ENCODE peak calls at places on chromosomes 6 and 20, in ten cellular contexts. F is mucosa of descending colon, N is MM.1S, A is stomach, D is body of pancreas, H is Karpas-422, E is GM12878, G is left ventricle myocardium inferior, I is PC-3, P is heart right ventricle. M is an unnamed sample. For H3K9me3, the result is how much of the 10 kb centered on the place peaks cover.

GRCh38 chr6:117531346-117531745 is 48.9 kb downstream of the DCBLD1 start:
- DNase-seq in E (no peak), A (no peak), H (no peak), G (no peak), D (no peak), F (no peak), N (no peak), P (no peak), I (no peak), M (no peak)

GRCh38 chr6:156450421-156450820 is 326.8 kb upstream of the ARID1B start:
- DNase-seq in N (no peak), E (no peak), P (no peak), G (no peak), I (no peak), D (no peak), H (no peak), A (no peak), F (no peak), M (no peak)

GRCh38 chr6:31083742-31084354 is 28.5 kb downstream of the C6orf15 start:
- DNase-seq in G (no peak), E (no peak), I (no peak), N (no peak), A (peak), F (no peak), H (peak), D (peak), P (peak), M (peak)

GRCh38 chr6:113414511-113414910 is 442.6 kb upstream of the MARCKS start:
- DNase-seq in N (no peak), A (peak), G (no peak), F (no peak), P (peak), D (peak), E (no peak), H (no peak), I (peak), M (no peak)

GRCh38 chr6:153031335-153031955 is 28.9 kb upstream of the MTRF1L start:
- DNase-seq in G (no peak), E (no peak), F (no peak), P (no peak), D (no peak), H (no peak), I (peak), N (no peak), A (no peak), M (no peak)

GRCh38 chr6:91127752-91128151 is 540.9 kb upstream of the MAP3K7 start:
- DNase-seq in I (no peak), E (no peak), G (no peak), P (no peak), A (no peak), N (no peak), D (no peak), F (no peak), H (no peak), M (no peak)

GRCh38 chr20:41321003-41321402 is 3.5 kb upstream of the ZHX3 start:
- DNase-seq in F (no peak), I (no peak), D (no peak), P (no peak), A (no peak), H (no peak), E (no peak), G (no peak), N (no peak), M (no peak)

GRCh38 chr6:135280375-135281136 is 99.4 kb downstream of the MYB start:
- DNase-seq in F (no peak), G (no peak), I (no peak), P (no peak), A (no peak), N (no peak), E (no peak), D (peak), H (peak), M (peak)

GRCh38 chr6:1312444-1313363 is 806 bp downstream of the FOXQ1 start:
- DNase-seq in A (no peak), H (no peak), D (peak), E (no peak), I (no peak), N (no peak), P (no peak), G (no peak), F (peak), M (no peak)

GRCh38 chr6:16564430-16564829 is 196.8 kb downstream of the ATXN1 start:
- DNase-seq in N (no peak), I (no peak), H (no peak), P (no peak), D (no peak), G (no peak), F (no peak), E (no peak), A (no peak), M (no peak)

GRCh38 chr6:99013145-99013544 is 65.4 kb upstream of the FBXL4 start:
- DNase-seq in P (no peak), N (no peak), E (no peak), G (no peak), H (no peak), I (peak), D (no peak), A (no peak), F (no peak), M (no peak)

GRCh38 chr20:32439132-32439829 is 81.2 kb downstream of the ASXL1 start:
- DNase-seq in D (no peak), F (no peak), E (no peak), H (no peak), A (no peak), G (no peak), N (no peak), P (no peak), I (no peak), M (no peak)

GRCh38 chr6:131042664-131043063 is 20.4 kb downstream of the EPB41L2 start:
- DNase-seq in F (no peak), D (no peak), G (no peak), H (no peak), I (no peak), N (no peak), A (no peak), E (no peak), P (no peak), M (no peak)

GRCh38 chr6:79403525-79403924 is 133.7 kb downstream of the LCA5 start:
- DNase-seq in I (no peak), H (no peak), N (no peak), A (no peak), F (no peak), E (no peak), G (no peak), D (no peak), P (no peak), M (no peak)

GRCh38 chr20:3092611-3093379 is 8.3 kb upstream of the AVP start:
- DNase-seq in H (no peak), F (no peak), N (no peak), P (no peak), E (no peak), I (no peak), A (no peak), G (no peak), D (no peak), M (no peak)

GRCh38 chr20:38723982-38724602 is at the start of gene SLC32A1:
- DNase-seq in H (no peak), A (no peak), D (no peak), E (no peak), F (no peak), G (no peak), N (no peak), I (no peak), P (no peak), M (no peak)

GRCh38 chr20:33624399-33624798 is 37.7 kb upstream of the C20orf144 start:
- DNase-seq in A (no peak), N (no peak), D (no peak), P (no peak), F (no peak), G (no peak), I (no peak), E (no peak), H (no peak), M (no peak)

GRCh38 chr6:6591778-6592388 is 3.4 kb downstream of the LY86 start:
- DNase-seq in N (no peak), F (no peak), I (no peak), D (peak), P (peak), A (no peak), E (peak), H (peak), G (no peak), M (no peak)

GRCh38 chr6:17638212-17638611 is 38.1 kb downstream of the FAM8A1 start:
- DNase-seq in P (no peak), E (no peak), N (no peak), H (no peak), F (no peak), D (no peak), G (no peak), A (no peak), I (no peak), M (no peak)

GRCh38 chr6:76326866-76327265 is 254.4 kb upstream of the IMPG1 start:
- DNase-seq in F (no peak), G (no peak), H (no peak), I (no peak), D (no peak), N (no peak), A (no peak), E (no peak), P (no peak), M (no peak)

GRCh38 chr6:76330031-76330430 is 257.6 kb upstream of the IMPG1 start:
- DNase-seq in I (no peak), E (no peak), G (no peak), P (no peak), F (no peak), N (no peak), H (no peak), D (no peak), A (no peak), M (no peak)
- H3K9me3 ChIP-seq in I (under half), E (under half), G (under half), P (under half), F (under half), N (under half), H (under half), D (under half), A (under half), M (under half)

DNA sequence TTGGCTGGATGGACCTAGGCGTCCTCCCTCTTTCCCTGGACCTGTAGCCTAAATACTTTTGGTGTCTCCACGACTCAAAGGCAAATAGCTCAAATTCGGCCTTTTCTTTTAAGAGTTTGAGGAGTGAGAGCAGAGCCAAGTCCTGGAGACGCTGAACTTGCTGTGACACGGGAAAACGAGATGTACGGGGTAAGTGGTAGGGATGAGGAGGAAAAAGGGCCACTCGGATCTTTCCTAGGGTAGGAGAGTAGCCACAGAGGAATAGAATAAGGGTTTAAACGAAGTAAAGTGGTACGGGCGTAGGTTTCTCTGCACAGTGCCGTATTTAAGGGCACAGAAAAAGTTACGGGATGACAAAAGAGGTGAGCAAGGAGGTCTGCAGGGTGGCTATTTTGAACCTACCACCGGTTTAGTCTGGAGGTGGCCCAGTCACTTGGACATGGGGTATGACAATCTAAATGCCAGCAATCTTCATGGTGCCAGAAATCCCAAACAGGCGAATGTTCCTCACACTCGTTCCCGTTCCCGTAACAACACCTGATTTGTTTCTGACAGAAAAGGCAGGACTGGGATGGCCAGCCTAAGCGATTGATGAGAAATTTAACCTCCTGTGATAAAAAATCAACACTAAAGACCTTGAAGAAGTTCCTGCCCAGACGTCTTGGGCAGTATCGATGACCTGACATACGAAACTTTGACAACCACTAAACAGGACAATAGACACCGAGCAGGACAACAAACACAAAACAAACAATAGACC is 149.3 kb downstream of the TRIM27 start:
- DNase-seq in G (no peak), P (no peak), N (no peak), D (no peak), H (peak), F (no peak), E (no peak), A (no peak), I (no peak), M (no peak)
- H3K9me3 ChIP-seq in G (under half), P (under half), N (under half), D (under half), H (under half), F (under half), E (under half), A (under half), I (under half), M (under half)

GRCh38 chr20:59666586-59666985 is 62.2 kb downstream of the PHACTR3 start:
- DNase-seq in I (no peak), G (no peak), H (no peak), N (no peak), D (no peak), F (no peak), P (no peak), A (no peak), E (no peak), M (no peak)
- H3K9me3 ChIP-seq in I (under half), G (under half), H (under half), N (under half), D (under half), F (under half), P (under half), A (under half), E (under half), M (under half)

DNA sequence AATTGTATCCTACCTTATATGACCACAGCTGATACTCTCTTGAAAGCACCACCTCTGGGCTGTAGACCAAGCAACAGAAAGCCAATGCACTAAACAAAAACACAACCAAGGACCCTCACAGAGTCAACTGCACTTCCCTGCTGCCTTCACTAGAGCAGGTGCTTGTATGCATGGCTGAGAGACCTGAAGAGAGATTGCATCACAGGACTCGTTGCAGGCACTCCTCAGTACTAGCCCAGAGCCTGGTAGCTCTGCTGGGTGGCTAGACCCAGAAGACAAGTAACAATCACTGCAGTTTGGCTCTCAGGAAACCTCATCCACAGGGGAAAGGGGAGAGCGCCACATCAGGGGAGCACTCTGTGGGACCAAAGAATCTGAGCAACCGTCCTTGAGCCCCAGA is 521.6 kb upstream of the IMPG1 start:
- DNase-seq in F (no peak), E (no peak), H (no peak), D (no peak), P (no peak), G (no peak), A (no peak), N (no peak), I (no peak), M (no peak)
- H3K9me3 ChIP-seq in F (under half), E (under half), H (under half), D (under half), P (under half), G (under half), A (under half), N (under half), I (under half), M (under half)

GRCh38 chr6:88031550-88031949 is 16.1 kb upstream of the SPACA1 start:
- DNase-seq in F (no peak), E (no peak), I (no peak), N (no peak), H (no peak), D (no peak), P (no peak), G (no peak), A (no peak), M (no peak)
- H3K9me3 ChIP-seq in F (half or more), E (under half), I (under half), N (under half), H (under half), D (under half), P (under half), G (half or more), A (half or more), M (half or more)

M was measured in tibial nerve.